ENCODE peak calls at places on chromosomes 6 and 20, in seven cellular contexts. C, S, H, U, V, N and D are unnamed samples.

GRCh38 chr6:154410215-154410614 is 53.6 kb upstream of the IPCEF1 start:
- DNase-seq in C (no peak), S (no peak), V (no peak), U (no peak), H (no peak), N (no peak), D (no peak)

GRCh38 chr20:8399963-8400362 is 267.9 kb downstream of the PLCB1 start:
- DNase-seq in C (no peak), N (no peak), S (no peak), U (no peak), V (no peak), H (no peak), D (no peak)

GRCh38 chr20:51526105-51526470 is 16.4 kb downstream of the NFATC2 start:
- DNase-seq in H (no peak), S (no peak), C (no peak), N (no peak), U (no peak), V (no peak), D (no peak)

GRCh38 chr6:33737267-33738026 is 9.3 kb downstream of the IP6K3 start:
- DNase-seq in U (no peak), C (no peak), N (no peak), S (no peak), H (no peak), V (no peak), D (no peak)

GRCh38 chr20:20781029-20781428 is 68.6 kb upstream of the RALGAPA2 start:
- DNase-seq in V (no peak), S (no peak), U (no peak), H (no peak), N (no peak), C (no peak), D (no peak)

GRCh38 chr6:127879685-127880084 is 21.2 kb downstream of the THEMIS start:
- DNase-seq in N (peak; percentile 4), S (no peak), H (no peak), V (no peak), C (no peak), U (peak; percentile 52), D (peak; percentile 7)

GRCh38 chr20:62120990-62121775 is 1.1 kb upstream of the LSM14B start:
- DNase-seq in H (no peak), U (no peak), V (no peak), N (no peak), S (no peak), C (no peak), D (peak; percentile 73)

GRCh38 chr6:43724914-43725642 is 37.5 kb upstream of the MRPS18A start:
- DNase-seq in C (no peak), U (peak; percentile 83), H (no peak), V (peak; percentile 93), N (peak; percentile 5), S (peak; percentile 70), D (peak; percentile 97)

GRCh38 chr6:31736026-31736767 is at the start of gene CLIC1:
- DNase-seq in S (peak; percentile 90), V (peak; percentile 89), N (no peak), U (peak; percentile 94), C (peak; percentile 33), H (no peak), D (peak; percentile 74)

GRCh38 chr6:112827793-112828192 is 480.7 kb downstream of the RFPL4B start:
- DNase-seq in V (no peak), H (no peak), C (peak; percentile 59), N (no peak), S (no peak), U (no peak), D (no peak)

GRCh38 chr20:33694666-33695065 is 8.5 kb upstream of the E2F1 start:
- DNase-seq in N (no peak), U (no peak), H (no peak), C (no peak), S (no peak), V (no peak), D (no peak)

GRCh38 chr6:168136001-168136400 is 57.0 kb upstream of the FRMD1 start:
- DNase-seq in N (no peak), V (no peak), H (no peak), C (no peak), S (no peak), U (no peak), D (no peak)

GRCh38 chr6:17705428-17705777 is 1.3 kb downstream of the NUP153 start:
- DNase-seq in N (no peak), H (no peak), C (no peak), S (peak; percentile 56), U (peak; percentile 51), V (peak; percentile 49), D (peak; percentile 78)

GRCh38 chr20:41095110-41095969 is 42.0 kb upstream of the PLCG1 start:
- DNase-seq in V (peak; percentile 48), U (peak; percentile 77), C (peak; percentile 55), N (peak; percentile 47), S (peak; percentile 66), H (peak; percentile 14), D (peak; percentile 71)

GRCh38 chr6:163863565-163863964 is 449.0 kb downstream of the QKI start:
- DNase-seq in N (no peak), S (no peak), C (no peak), V (no peak), H (no peak), U (no peak), D (no peak)

GRCh38 chr6:128507337-128508310 is 12.8 kb downstream of the PTPRK start:
- DNase-seq in S (no peak), U (peak; percentile 57), C (peak; percentile 44), N (no peak), H (peak; percentile 36), V (no peak), D (peak; percentile 65)

GRCh38 chr20:64257107-64257757 is 1.7 kb downstream of the PCMTD2 start:
- DNase-seq in U (no peak), H (no peak), S (no peak), V (no peak), C (no peak), N (no peak), D (no peak)

GRCh38 chr6:112770341-112770740 is 423.2 kb downstream of the RFPL4B start:
- DNase-seq in U (no peak), N (no peak), C (no peak), S (no peak), H (no peak), V (no peak), D (no peak)

GRCh38 chr6:44115866-44116265 is 11.4 kb downstream of the MRPL14 start:
- DNase-seq in U (no peak), H (no peak), C (no peak), N (no peak), S (no peak), V (no peak), D (peak; percentile 14)

GRCh38 chr6:5167501-5167900 is 82.4 kb downstream of the PPP1R3G start:
- DNase-seq in H (no peak), N (no peak), S (no peak), V (no peak), C (no peak), U (no peak), D (peak; percentile 16)

GRCh38 chr20:13009682-13010406 is 1.1 kb downstream of the SPTLC3 start:
- DNase-seq in S (peak; percentile 17), V (peak; percentile 38), U (peak; percentile 59), H (peak; percentile 77), N (no peak), C (peak; percentile 64), D (peak; percentile 97)

GRCh38 chr6:3808759-3809514 is 40.2 kb upstream of the FAM50B start:
- DNase-seq in C (peak; percentile 51), N (no peak), S (no peak), U (peak; percentile 59), V (peak; percentile 64), H (peak; percentile 42), D (peak; percentile 90)

GRCh38 chr6:44064089-44064947 is 62.9 kb downstream of the MRPL14 start:
- DNase-seq in N (no peak), C (no peak), H (peak; percentile 95), U (peak; percentile 78), V (peak; percentile 59), S (peak; percentile 70), D (peak; percentile 99)

GRCh38 chr20:21180248-21180647 is 54.4 kb downstream of the KIZ start:
- DNase-seq in U (no peak), C (no peak), V (no peak), H (no peak), S (no peak), N (no peak), D (no peak)

GRCh38 chr6:26044140-26045045 is 42.8 kb upstream of the HFE start:
- DNase-seq in H (no peak), C (no peak), U (no peak), S (peak; percentile 33), N (no peak), V (no peak), D (peak; percentile 65)

GRCh38 chr6:51057296-51057695 is 238.6 kb downstream of the TFAP2B start:
- DNase-seq in C (no peak), H (no peak), N (no peak), U (no peak), S (no peak), V (no peak), D (no peak)

GRCh38 chr6:158817298-158818007 is 1.7 kb downstream of the EZR start:
- DNase-seq in S (no peak), H (no peak), N (no peak), C (peak; percentile 14), U (peak; percentile 63), V (peak; percentile 58), D (no peak)

GRCh38 chr6:72861935-72862432 is 240.1 kb downstream of the KCNQ5 start:
- DNase-seq in H (no peak), V (no peak), S (no peak), U (no peak), C (peak; percentile 2), N (no peak), D (peak; percentile 64)

GRCh38 chr6:41262401-41262800 is 24.1 kb downstream of the TREM1 start:
- DNase-seq in C (no peak), H (no peak), S (no peak), V (no peak), U (no peak), N (no peak), D (no peak)

GRCh38 chr20:34792687-34793363 is 32.6 kb downstream of the NCOA6 start:
- DNase-seq in S (no peak), H (no peak), N (no peak), V (no peak), U (no peak), C (no peak), D (no peak)

GRCh38 chr6:19759117-19759880 is 77.9 kb upstream of the ID4 start:
- DNase-seq in C (no peak), H (peak; percentile 33), V (no peak), N (no peak), S (no peak), U (no peak), D (peak; percentile 85)

GRCh38 chr6:26475823-26476729 is 18.3 kb downstream of the BTN2A1 start:
- DNase-seq in C (no peak), N (no peak), U (no peak), V (no peak), S (no peak), H (no peak), D (peak; percentile 30)

GRCh38 chr20:35617397-35618031 is 1.9 kb downstream of the SPAG4 start:
- DNase-seq in U (peak; percentile 69), S (peak; percentile 64), V (peak; percentile 38), N (peak; percentile 28), H (peak; percentile 16), C (no peak), D (peak; percentile 58)

GRCh38 chr20:52943185-52943841 is 28.8 kb upstream of the TSHZ2 start:
- DNase-seq in S (no peak), N (no peak), H (no peak), U (peak; percentile 28), V (no peak), C (no peak), D (peak; percentile 85)

GRCh38 chr6:167093922-167094432 is 28.9 kb upstream of the CCR6 start:
- DNase-seq in H (no peak), U (no peak), V (no peak), N (no peak), C (no peak), S (no peak), D (no peak)

GRCh38 chr6:29967379-29968010 is 25.2 kb downstream of the HLA-A start:
- DNase-seq in C (no peak), H (no peak), U (peak; percentile 66), V (peak; percentile 72), S (no peak), N (no peak), D (peak; percentile 17)

GRCh38 chr20:25046736-25047666 is 10.9 kb downstream of the ACSS1 start:
- DNase-seq in H (no peak), U (no peak), V (no peak), S (peak; percentile 10), N (no peak), C (no peak), D (no peak)

GRCh38 chr6:127997472-127998164 is 96.8 kb upstream of the THEMIS start:
- DNase-seq in V (no peak), U (no peak), N (no peak), C (no peak), H (no peak), S (no peak), D (no peak)